ENCODE peak calls at places on chromosomes 6 and 20, in five cellular contexts. I, T, J, B and G are unnamed samples.
A peak's percentile ranks its signal among the peaks of the same experiment; 100 is the strongest.

GRCh38 chr6:87074051-87074711 is 20.7 kb downstream of the CGA start:
- DNase-seq in I (no peak), T (no peak), J (no peak), B (no peak), G (no peak)

GRCh38 chr6:132643547-132643946 is 15.4 kb downstream of the TAAR1 start:
- DNase-seq in I (no peak), T (no peak), J (no peak), B (no peak), G (no peak)

GRCh38 chr6:88220493-88220892 is 54.3 kb upstream of the CNR1 start:
- DNase-seq in I (peak; percentile 3), T (no peak), J (no peak), B (no peak), G (peak; percentile 25)

GRCh38 chr6:63943826-63944225 is 308.2 kb downstream of the PHF3 start:
- DNase-seq in I (no peak), T (no peak), J (no peak), B (no peak), G (no peak)

GRCh38 chr20:38209054-38209675 is 44.1 kb upstream of the TGM2 start:
- DNase-seq in I (no peak), T (no peak), J (no peak), B (peak; percentile 60), G (no peak)

GRCh38 chr20:63957690-63958441 is 1.6 kb upstream of the UCKL1 start:
- DNase-seq in I (peak; percentile 85), T (no peak), J (no peak), B (no peak), G (peak; percentile 66)

GRCh38 chr6:56148488-56149190 is 98.7 kb downstream of the COL21A1 start:
- DNase-seq in I (no peak), T (no peak), J (no peak), B (no peak), G (no peak)

GRCh38 chr6:170225852-170226417 is 64.9 kb downstream of the DLL1 start:
- DNase-seq in I (peak; percentile 42), T (no peak), J (no peak), B (no peak), G (no peak)

GRCh38 chr6:21750479-21751018 is 157.0 kb downstream of the SOX4 start:
- DNase-seq in I (no peak), T (no peak), J (no peak), B (no peak), G (no peak)

GRCh38 chr6:151081658-151082057 is 158.1 kb upstream of the AKAP12 start:
- DNase-seq in I (no peak), T (no peak), J (no peak), B (no peak), G (no peak)

GRCh38 chr6:156687875-156688549 is 89.2 kb upstream of the ARID1B start:
- DNase-seq in I (no peak), T (no peak), J (no peak), B (no peak), G (no peak)

GRCh38 chr6:19465760-19466159 is 371.4 kb upstream of the ID4 start:
- DNase-seq in I (no peak), T (no peak), J (no peak), B (no peak), G (no peak)

GRCh38 chr20:20837574-20838021 is 125.2 kb upstream of the RALGAPA2 start:
- DNase-seq in I (peak; percentile 48), T (no peak), J (peak; percentile 17), B (peak; percentile 14), G (peak; percentile 32)

GRCh38 chr6:157325069-157325805 is 1.9 kb upstream of the TMEM242 start:
- DNase-seq in I (no peak), T (no peak), J (no peak), B (no peak), G (no peak)

GRCh38 chr6:158649289-158650143 is at the start of gene SYTL3:
- DNase-seq in I (peak; percentile 15), T (peak; percentile 65), J (peak; percentile 82), B (peak; percentile 95), G (peak; percentile 34)

GRCh38 chr6:124535746-124536145 is 426.5 kb upstream of the RNF217 start:
- DNase-seq in I (no peak), T (no peak), J (no peak), B (peak; percentile 83), G (no peak)

GRCh38 chr6:34671801-34672656 is 24.5 kb downstream of the ILRUN start:
- DNase-seq in I (peak; percentile 70), T (peak; percentile 36), J (peak; percentile 67), B (no peak), G (peak; percentile 45)

GRCh38 chr6:93407186-93407585 is 12.2 kb downstream of the EPHA7 start:
- DNase-seq in I (no peak), T (no peak), J (no peak), B (no peak), G (no peak)

GRCh38 chr20:15756001-15756400 is 817.2 kb downstream of the KIF16B start:
- DNase-seq in I (no peak), T (no peak), J (no peak), B (no peak), G (no peak)

GRCh38 chr6:125306756-125307149 is 5.0 kb upstream of the HDDC2 start:
- DNase-seq in I (no peak), T (no peak), J (no peak), B (no peak), G (no peak)

GRCh38 chr6:46410330-46410953 is 80.8 kb downstream of the RCAN2 start:
- DNase-seq in I (no peak), T (no peak), J (no peak), B (no peak), G (peak; percentile 32)

GRCh38 chr6:119348308-119349040 is 1.1 kb downstream of the MAN1A1 start:
- DNase-seq in I (no peak), T (peak; percentile 36), J (peak; percentile 38), B (no peak), G (peak; percentile 27)

GRCh38 chr20:43477634-43478033 is 19.9 kb downstream of the SRSF6 start:
- DNase-seq in I (no peak), T (no peak), J (no peak), B (no peak), G (no peak)

GRCh38 chr6:162917506-162917905 is 189.7 kb downstream of the PACRG start:
- DNase-seq in I (no peak), T (no peak), J (no peak), B (no peak), G (no peak)

GRCh38 chr20:61923371-61924166 is 142.1 kb downstream of the TAF4 start:
- DNase-seq in I (no peak), T (no peak), J (no peak), B (no peak), G (no peak)

GRCh38 chr6:168089186-168090063 is 10.4 kb upstream of the FRMD1 start:
- DNase-seq in I (no peak), T (no peak), J (no peak), B (no peak), G (no peak)

GRCh38 chr6:108734336-108734922 is 113.8 kb upstream of the ARMC2 start:
- DNase-seq in I (peak; percentile 82), T (no peak), J (no peak), B (no peak), G (peak; percentile 52)

GRCh38 chr6:45697605-45698004 is 318.1 kb downstream of the CLIC5 start:
- DNase-seq in I (no peak), T (no peak), J (no peak), B (peak; percentile 96), G (no peak)

GRCh38 chr20:36384022-36384619 is 78.0 kb downstream of the DLGAP4 start:
- DNase-seq in I (peak; percentile 77), T (peak; percentile 3), J (peak; percentile 9), B (no peak), G (peak; percentile 45)

GRCh38 chr6:129555206-129555832 is 154.7 kb downstream of the ARHGAP18 start:
- DNase-seq in I (no peak), T (no peak), J (no peak), B (no peak), G (no peak)